ENCODE peak calls at places on chromosomes 13 and 19, in ten cellular contexts. One of them, this sample, is unnamed.

GRCh38 chr19:40523322-40524047 is 53.2 kb upstream of the SHKBP1 start:
- DNase-seq in endothelial cell of umbilical vein: peak; percentile 49
- DNase-seq in GM23338: peak; percentile 93
- DNase-seq in fibroblast of lung: peak; percentile 37
- DNase-seq in H1: peak; percentile 87
- DNase-seq in HCT116: peak; percentile 72
- DNase-seq in GM23248: peak; percentile 78
- DNase-seq in neural progenitor cell: peak; percentile 83
- DNase-seq in GM12878: no peak
- DNase-seq in K562: peak; percentile 70
- DNase-seq in this sample: peak; percentile 86

GRCh38 chr13:80341771-80342271 is 895 bp upstream of the SPRY2 start:
- DNase-seq in GM23338: peak; percentile 77
- DNase-seq in GM12878: no peak
- DNase-seq in endothelial cell of umbilical vein: peak; percentile 62
- DNase-seq in fibroblast of lung: peak; percentile 68
- DNase-seq in HCT116: no peak
- DNase-seq in H1: no peak
- DNase-seq in GM23248: peak; percentile 48
- DNase-seq in K562: no peak
- DNase-seq in neural progenitor cell: peak; percentile 89
- DNase-seq in this sample: peak; percentile 68

GRCh38 chr13:44373601-44374347 is at the start of gene SERP2:
- DNase-seq in neural progenitor cell: peak; percentile 84
- DNase-seq in H1: peak; percentile 83
- DNase-seq in GM12878: no peak
- DNase-seq in GM23338: peak; percentile 84
- DNase-seq in K562: no peak
- DNase-seq in endothelial cell of umbilical vein: no peak
- DNase-seq in HCT116: no peak
- DNase-seq in GM23248: peak; percentile 43
- DNase-seq in fibroblast of lung: peak; percentile 34
- DNase-seq in this sample: peak; percentile 55

GRCh38 chr19:41456342-41456918 is 13.5 kb downstream of the ERICH4 start:
- DNase-seq in H1: no peak
- DNase-seq in fibroblast of lung: peak; percentile 47
- DNase-seq in GM23338: no peak
- DNase-seq in K562: no peak
- DNase-seq in neural progenitor cell: no peak
- DNase-seq in GM12878: no peak
- DNase-seq in HCT116: no peak
- DNase-seq in GM23248: peak; percentile 86
- DNase-seq in endothelial cell of umbilical vein: peak; percentile 85
- DNase-seq in this sample: no peak

GRCh38 chr19:38386968-38387549 is 775 bp downstream of the GGN start:
- DNase-seq in GM23248: peak; percentile 54
- DNase-seq in neural progenitor cell: no peak
- DNase-seq in HCT116: no peak
- DNase-seq in endothelial cell of umbilical vein: no peak
- DNase-seq in GM23338: no peak
- DNase-seq in H1: no peak
- DNase-seq in fibroblast of lung: no peak
- DNase-seq in K562: no peak
- DNase-seq in GM12878: no peak
- DNase-seq in this sample: peak; percentile 25

GRCh38 chr13:76875256-76875655 is 10.9 kb downstream of the KCTD12 start:
- DNase-seq in H1: no peak
- DNase-seq in GM23248: no peak
- DNase-seq in GM23338: no peak
- DNase-seq in endothelial cell of umbilical vein: no peak
- DNase-seq in fibroblast of lung: no peak
- DNase-seq in HCT116: no peak
- DNase-seq in neural progenitor cell: no peak
- DNase-seq in GM12878: no peak
- DNase-seq in K562: no peak
- DNase-seq in this sample: no peak

GRCh38 chr13:110246530-110246929 is 60.4 kb downstream of the COL4A1 start:
- DNase-seq in K562: no peak
- DNase-seq in HCT116: no peak
- DNase-seq in GM23338: no peak
- DNase-seq in H1: peak; percentile 32
- DNase-seq in GM12878: no peak
- DNase-seq in neural progenitor cell: no peak
- DNase-seq in endothelial cell of umbilical vein: no peak
- DNase-seq in fibroblast of lung: no peak
- DNase-seq in GM23248: no peak
- DNase-seq in this sample: no peak

GRCh38 chr13:92994056-92994455 is 232.6 kb upstream of the GPC6 start:
- DNase-seq in HCT116: no peak
- DNase-seq in GM12878: no peak
- DNase-seq in GM23248: peak; percentile 52
- DNase-seq in neural progenitor cell: no peak
- DNase-seq in fibroblast of lung: peak; percentile 83
- DNase-seq in K562: no peak
- DNase-seq in H1: no peak
- DNase-seq in GM23338: no peak
- DNase-seq in endothelial cell of umbilical vein: no peak
- DNase-seq in this sample: no peak

GRCh38 chr19:6253886-6254285 is 25.9 kb downstream of the MLLT1 start:
- DNase-seq in fibroblast of lung: no peak
- DNase-seq in K562: no peak
- DNase-seq in GM23248: no peak
- DNase-seq in GM23338: no peak
- DNase-seq in GM12878: no peak
- DNase-seq in H1: no peak
- DNase-seq in endothelial cell of umbilical vein: no peak
- DNase-seq in HCT116: no peak
- DNase-seq in neural progenitor cell: no peak
- DNase-seq in this sample: no peak

GRCh38 chr19:14764401-14764800 is 14.0 kb downstream of the ADGRE2 start:
- DNase-seq in K562: no peak
- DNase-seq in GM23248: no peak
- DNase-seq in GM23338: no peak
- DNase-seq in H1: no peak
- DNase-seq in HCT116: no peak
- DNase-seq in fibroblast of lung: no peak
- DNase-seq in neural progenitor cell: no peak
- DNase-seq in GM12878: no peak
- DNase-seq in endothelial cell of umbilical vein: no peak
- DNase-seq in this sample: no peak

GRCh38 chr13:40589285-40590109 is 76.9 kb downstream of the FOXO1 start:
- DNase-seq in endothelial cell of umbilical vein: peak; percentile 94
- DNase-seq in GM12878: peak; percentile 88
- DNase-seq in GM23248: peak; percentile 53
- DNase-seq in HCT116: no peak
- DNase-seq in H1: no peak
- DNase-seq in GM23338: no peak
- DNase-seq in fibroblast of lung: peak; percentile 77
- DNase-seq in K562: no peak
- DNase-seq in neural progenitor cell: peak; percentile 38
- DNase-seq in this sample: no peak

GRCh38 chr13:76454991-76455390 is 431.2 kb downstream of the KCTD12 start:
- DNase-seq in endothelial cell of umbilical vein: no peak
- DNase-seq in fibroblast of lung: peak; percentile 5
- DNase-seq in neural progenitor cell: peak; percentile 26
- DNase-seq in H1: no peak
- DNase-seq in HCT116: no peak
- DNase-seq in GM23338: no peak
- DNase-seq in GM12878: no peak
- DNase-seq in K562: no peak
- DNase-seq in GM23248: no peak
- DNase-seq in this sample: peak; percentile 5

GRCh38 chr13:49308104-49308875 is 60.6 kb downstream of the CDADC1 start:
- DNase-seq in neural progenitor cell: no peak
- DNase-seq in GM12878: no peak
- DNase-seq in endothelial cell of umbilical vein: peak; percentile 13
- DNase-seq in K562: no peak
- DNase-seq in fibroblast of lung: peak; percentile 55
- DNase-seq in HCT116: no peak
- DNase-seq in H1: no peak
- DNase-seq in GM23338: no peak
- DNase-seq in GM23248: peak; percentile 85
- DNase-seq in this sample: peak; percentile 28

GRCh38 chr19:17448190-17448967 is at the start of gene TMEM221:
- DNase-seq in GM23338: peak; percentile 80
- DNase-seq in K562: peak; percentile 90
- DNase-seq in neural progenitor cell: peak; percentile 83
- DNase-seq in GM23248: peak; percentile 69
- DNase-seq in GM12878: no peak
- DNase-seq in fibroblast of lung: peak; percentile 16
- DNase-seq in endothelial cell of umbilical vein: no peak
- DNase-seq in HCT116: no peak
- DNase-seq in H1: peak; percentile 89
- DNase-seq in this sample: peak; percentile 79
- TF ChIP-seq EZH2 in GM23338: no peak
- TF ChIP-seq EZH2 in K562: no peak
- TF ChIP-seq EZH2 in neural progenitor cell: peak; percentile 42
- TF ChIP-seq EZH2 in GM23248: no peak
- TF ChIP-seq EZH2 in GM12878: no peak
- TF ChIP-seq EZH2 in fibroblast of lung: no peak
- TF ChIP-seq EZH2 in endothelial cell of umbilical vein: no peak
- TF ChIP-seq EZH2 in HCT116: no peak
- TF ChIP-seq EZH2 in H1: no peak
- TF ChIP-seq EZH2 in this sample: no peak

GRCh38 chr19:3656747-3657394 is 30.3 kb upstream of the CACTIN start:
- DNase-seq in H1: no peak
- DNase-seq in fibroblast of lung: no peak
- DNase-seq in GM12878: no peak
- DNase-seq in HCT116: no peak
- DNase-seq in GM23338: no peak
- DNase-seq in GM23248: no peak
- DNase-seq in endothelial cell of umbilical vein: no peak
- DNase-seq in neural progenitor cell: no peak
- DNase-seq in K562: no peak
- DNase-seq in this sample: no peak

GRCh38 chr19:3656073-3656746 is 29.6 kb upstream of the CACTIN start:
- DNase-seq in neural progenitor cell: no peak
- DNase-seq in K562: no peak
- DNase-seq in GM23338: no peak
- DNase-seq in GM23248: peak; percentile 36
- DNase-seq in GM12878: no peak
- DNase-seq in H1: no peak
- DNase-seq in fibroblast of lung: peak; percentile 39
- DNase-seq in endothelial cell of umbilical vein: no peak
- DNase-seq in HCT116: no peak
- DNase-seq in this sample: no peak

GRCh38 chr19:3657395-3657769 is 30.8 kb upstream of the CACTIN start:
- DNase-seq in GM12878: no peak
- DNase-seq in H1: no peak
- DNase-seq in HCT116: no peak
- DNase-seq in neural progenitor cell: no peak
- DNase-seq in GM23248: no peak
- DNase-seq in GM23338: no peak
- DNase-seq in endothelial cell of umbilical vein: no peak
- DNase-seq in fibroblast of lung: no peak
- DNase-seq in K562: no peak
- DNase-seq in this sample: no peak

GRCh38 chr19:3653865-3654513 is 27.4 kb upstream of the CACTIN start:
- DNase-seq in GM23248: peak; percentile 22
- DNase-seq in K562: peak; percentile 32
- DNase-seq in H1: peak; percentile 57
- DNase-seq in GM12878: no peak
- DNase-seq in GM23338: peak; percentile 63
- DNase-seq in fibroblast of lung: no peak
- DNase-seq in neural progenitor cell: peak; percentile 29
- DNase-seq in HCT116: no peak
- DNase-seq in endothelial cell of umbilical vein: no peak
- DNase-seq in this sample: no peak

GRCh38 chr19:3655402-3656072 is 28.9 kb upstream of the CACTIN start:
- DNase-seq in GM12878: no peak
- DNase-seq in H1: no peak
- DNase-seq in K562: peak; percentile 31
- DNase-seq in fibroblast of lung: peak; percentile 96
- DNase-seq in neural progenitor cell: no peak
- DNase-seq in GM23248: peak; percentile 94
- DNase-seq in GM23338: no peak
- DNase-seq in HCT116: no peak
- DNase-seq in endothelial cell of umbilical vein: peak; percentile 41
- DNase-seq in this sample: peak; percentile 76
- H2AFZ ChIP-seq in GM12878: no peak overlapping the region
- H2AFZ ChIP-seq in H1: no peak overlapping the region
- H2AFZ ChIP-seq in K562: no peak overlapping the region
- H2AFZ ChIP-seq in fibroblast of lung: no peak overlapping the region
- H2AFZ ChIP-seq in neural progenitor cell: no peak overlapping the region
- H2AFZ ChIP-seq in GM23248: peak overlapping the region; percentile 73
- H2AFZ ChIP-seq in GM23338: no peak overlapping the region
- H2AFZ ChIP-seq in HCT116: no peak overlapping the region
- H2AFZ ChIP-seq in endothelial cell of umbilical vein: no peak overlapping the region
- H2AFZ ChIP-seq in this sample: no peak overlapping the region

DNA sequence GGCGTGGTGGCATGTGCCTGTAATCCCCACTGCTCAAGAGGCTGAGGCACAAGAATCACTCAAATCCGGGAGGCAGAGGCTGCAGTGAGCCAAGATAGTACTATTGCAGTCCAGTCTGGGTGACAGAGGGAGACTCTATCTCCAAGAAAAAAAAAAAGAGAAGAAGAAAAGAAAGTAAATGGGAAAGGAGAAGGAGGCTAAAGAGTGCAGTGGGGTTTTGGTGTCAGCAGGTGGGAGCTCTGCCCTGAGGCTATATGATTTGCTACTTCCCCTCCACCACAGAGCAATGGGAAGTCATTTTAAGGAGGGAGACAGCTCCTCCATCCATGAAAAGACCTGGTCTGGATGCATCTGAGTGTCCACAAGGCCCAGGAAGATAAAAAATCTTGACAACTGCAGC is 23.1 kb downstream of the UNC13A start:
- DNase-seq in H1: no peak
- DNase-seq in GM23248: no peak
- DNase-seq in K562: no peak
- DNase-seq in GM12878: no peak
- DNase-seq in HCT116: no peak
- DNase-seq in fibroblast of lung: no peak
- DNase-seq in GM23338: no peak
- DNase-seq in endothelial cell of umbilical vein: no peak
- DNase-seq in neural progenitor cell: no peak
- DNase-seq in this sample: no peak
- H3K4me1 ChIP-seq in H1: no peaks in the 10 kb centered on the region
- H3K4me1 ChIP-seq in GM23248: no peaks in the 10 kb centered on the region
- H3K4me1 ChIP-seq in K562: no peaks in the 10 kb centered on the region
- H3K4me1 ChIP-seq in GM12878: no peaks in the 10 kb centered on the region
- H3K4me1 ChIP-seq in HCT116: no peaks in the 10 kb centered on the region
- H3K4me1 ChIP-seq in fibroblast of lung: no peaks in the 10 kb centered on the region
- H3K4me1 ChIP-seq in GM23338: no peaks in the 10 kb centered on the region
- H3K4me1 ChIP-seq in endothelial cell of umbilical vein: no peaks in the 10 kb centered on the region
- H3K4me1 ChIP-seq in neural progenitor cell: no peaks in the 10 kb centered on the region
- H3K4me1 ChIP-seq in this sample: no peaks in the 10 kb centered on the region

DNA sequence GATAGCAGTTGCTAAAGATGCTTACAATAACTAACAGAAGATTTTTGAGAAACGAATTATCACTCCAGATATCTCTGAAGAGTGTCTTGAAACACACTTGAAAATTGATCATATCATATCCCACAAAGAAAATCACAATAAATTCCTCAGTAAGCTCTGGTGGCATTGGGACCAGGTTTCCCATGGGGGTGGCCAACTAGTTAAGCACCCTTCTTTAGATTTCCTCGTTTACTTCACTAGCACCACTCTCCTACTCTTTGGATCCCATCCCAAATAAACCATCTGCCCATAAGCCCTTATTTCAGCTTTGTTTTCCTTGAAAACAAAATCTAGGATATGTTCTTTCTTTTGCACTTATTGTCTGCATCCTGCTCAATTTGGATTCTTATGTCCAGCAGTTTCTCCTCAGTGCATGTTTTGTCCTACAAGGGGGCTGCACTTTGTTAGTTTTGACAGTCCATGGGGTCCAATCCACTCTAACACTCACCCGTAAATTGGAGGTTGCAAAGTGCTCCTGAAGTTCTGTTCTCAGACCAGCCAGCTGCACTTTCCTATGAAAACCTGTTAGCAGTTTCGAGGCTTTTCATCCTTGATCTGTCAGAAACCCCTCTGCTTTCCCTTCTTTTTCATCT is 40.3 kb upstream of the FAM124A start:
- DNase-seq in GM12878: no peak
- DNase-seq in K562: no peak
- DNase-seq in neural progenitor cell: no peak
- DNase-seq in endothelial cell of umbilical vein: no peak
- DNase-seq in fibroblast of lung: no peak
- DNase-seq in GM23338: peak; percentile 30
- DNase-seq in HCT116: no peak
- DNase-seq in GM23248: no peak
- DNase-seq in H1: no peak
- DNase-seq in this sample: no peak
- TF ChIP-seq EZH2 in GM12878: no peak
- TF ChIP-seq EZH2 in K562: no peak
- TF ChIP-seq EZH2 in neural progenitor cell: no peak
- TF ChIP-seq EZH2 in endothelial cell of umbilical vein: no peak
- TF ChIP-seq EZH2 in fibroblast of lung: no peak
- TF ChIP-seq EZH2 in GM23338: no peak
- TF ChIP-seq EZH2 in HCT116: no peak
- TF ChIP-seq EZH2 in GM23248: no peak
- TF ChIP-seq EZH2 in H1: no peak
- TF ChIP-seq EZH2 in this sample: no peak